ENCODE peak calls at places on chromosome 10, in nine cellular contexts. T is AG20443; K is activated effector memory CD4-positive, alpha-beta T cell treated with Interleukin-2 at 50 U/mL for 16 hours; A is endothelial cell; B is NCI-H1694 treated with DMSO at 0.1 percent for 48 hours; L is dermis microvascular lymphatic vessel endothelial cell; G is nucleus accumbens; M is iPS-NIHi11; R is Karpas-422. P is an unnamed sample.

GRCh38 chr10:34524369-34525091 is 290.6 kb downstream of the PARD3 start:
- DNase-seq in T (no peak), B (no peak), L (no peak), A (no peak), G (no peak), R (no peak), K (no peak), M (no peak), P (no peak)

GRCh38 chr10:83425306-83425705 is 714.0 kb upstream of the GHITM start:
- DNase-seq in M (no peak), K (no peak), A (no peak), R (no peak), B (no peak), G (no peak), L (no peak), T (no peak), P (no peak)

GRCh38 chr10:132407846-132408278 is 10.9 kb downstream of the PWWP2B start:
- DNase-seq in M (peak), L (no peak), B (no peak), T (peak), A (peak), K (no peak), R (no peak), G (no peak), P (peak)

GRCh38 chr10:6543431-6544005 is 36.6 kb downstream of the PRKCQ start:
- DNase-seq in K (peak), B (no peak), A (no peak), R (no peak), L (no peak), G (no peak), M (no peak), T (no peak), P (no peak)

GRCh38 chr10:132678436-132679216 is 107.3 kb downstream of the NKX6-2 start:
- DNase-seq in T (no peak), G (no peak), B (no peak), L (no peak), R (no peak), K (no peak), A (no peak), M (no peak), P (no peak)

GRCh38 chr10:121935702-121936101 is 7.9 kb upstream of the ATE1 start:
- DNase-seq in B (no peak), M (no peak), K (no peak), T (no peak), G (no peak), A (no peak), R (no peak), L (no peak), P (no peak)

GRCh38 chr10:28532509-28533314 is at the start of gene WAC:
- DNase-seq in M (peak), A (peak), R (peak), L (peak), G (peak), B (peak), T (peak), K (peak), P (peak)

GRCh38 chr10:11793762-11794479 is 29.2 kb upstream of the PROSER2 start:
- DNase-seq in G (no peak), B (no peak), T (peak), K (no peak), R (no peak), A (no peak), M (peak), L (peak), P (no peak)

GRCh38 chr10:93235686-93236085 is 162.0 kb downstream of the CYP26A1 start:
- DNase-seq in M (no peak), R (no peak), B (no peak), G (no peak), L (no peak), A (no peak), K (no peak), T (peak), P (no peak)

P was measured in occipital lobe.